ENCODE peak calls at places on chromosomes 6 and 20, in five cellular contexts. E is Right ventricle myocardium superior; Y is activated T-helper 17 cell treated with anti-CD3 and anti-CD28 coated beads, Interleukin-2, amount 50 U/mL, for 72 hours; R is right cardiac atrium; B is left colon. V is an unnamed sample.

GRCh38 chr20:38252292-38253288 is 7.9 kb downstream of the KIAA1755 start:
- ATAC-seq in B (no peak), Y (no peak), R (peak), E (peak), V (no peak)

GRCh38 chr6:168390746-168391400 is 50.1 kb upstream of the SMOC2 start:
- ATAC-seq in B (no peak), Y (no peak), R (no peak), E (no peak), V (no peak)

GRCh38 chr20:43957392-43957791 is 42.7 kb downstream of the TOX2 start:
- ATAC-seq in B (peak), Y (no peak), R (no peak), E (no peak), V (no peak)

GRCh38 chr20:33095249-33095648 is 15.8 kb downstream of the BPIFB4 start:
- ATAC-seq in B (no peak), E (no peak), Y (no peak), R (no peak), V (no peak)

GRCh38 chr20:25378189-25378883 is 12.3 kb downstream of the ABHD12 start:
- ATAC-seq in B (no peak), E (no peak), R (no peak), Y (no peak), V (no peak)

GRCh38 chr20:40087496-40087895 is 601.5 kb downstream of the MAFB start:
- ATAC-seq in Y (no peak), B (no peak), E (no peak), R (no peak), V (no peak)

GRCh38 chr6:55210952-55211351 is 36.6 kb downstream of the HCRTR2 start:
- ATAC-seq in B (no peak), E (no peak), R (no peak), Y (no peak), V (no peak)

GRCh38 chr6:160007118-160007517 is 38.2 kb downstream of the IGF2R start:
- ATAC-seq in R (no peak), Y (no peak), B (peak), E (no peak), V (peak)

GRCh38 chr20:12965212-12965879 is 43.4 kb upstream of the SPTLC3 start:
- ATAC-seq in Y (peak), R (no peak), E (no peak), B (peak), V (no peak)

GRCh38 chr20:59013959-59014608 is 5.1 kb upstream of the TUBB1 start:
- ATAC-seq in B (no peak), Y (peak), E (no peak), R (no peak), V (no peak)

GRCh38 chr6:50819527-50819905 is 845 bp downstream of the TFAP2B start:
- ATAC-seq in E (no peak), Y (no peak), B (no peak), R (no peak), V (peak)

GRCh38 chr20:49819702-49820101 is 7.1 kb downstream of the SLC9A8 start:
- ATAC-seq in E (no peak), B (no peak), Y (no peak), R (no peak), V (no peak)

GRCh38 chr20:32045999-32046398 is 6.0 kb upstream of the HCK start:
- ATAC-seq in E (no peak), B (no peak), Y (no peak), R (no peak), V (no peak)

GRCh38 chr6:157763129-157763893 is 59.7 kb upstream of the SNX9 start:
- ATAC-seq in E (peak), R (peak), B (peak), Y (no peak), V (peak)

GRCh38 chr6:24888967-24889366 is 46.8 kb downstream of the RIPOR2 start:
- ATAC-seq in Y (no peak), E (no peak), B (no peak), R (no peak), V (no peak)

V was measured in esophagus mucosa.